ENCODE peak calls at places on chromosomes 3 and 15, in four cellular contexts. One of them, this sample, is unnamed.

GRCh38 chr15:66621491-66622467 is 56.0 kb upstream of the LCTL start:
- DNase-seq in SK-N-SH: no peak
- DNase-seq in GM12878: no peak
- DNase-seq in K562: peak; percentile 73
- DNase-seq in this sample: peak; percentile 61

GRCh38 chr15:101017041-101017754 is 98.0 kb downstream of the LRRK1 start:
- DNase-seq in GM12878: no peak
- DNase-seq in SK-N-SH: no peak
- DNase-seq in K562: no peak
- DNase-seq in this sample: peak; percentile 64

GRCh38 chr3:108664266-108664665 is 74.7 kb downstream of the DZIP3 start:
- DNase-seq in K562: no peak
- DNase-seq in SK-N-SH: no peak
- DNase-seq in GM12878: no peak
- DNase-seq in this sample: no peak

GRCh38 chr3:145721273-145721805 is 439.6 kb downstream of the PLOD2 start:
- DNase-seq in GM12878: no peak
- DNase-seq in K562: no peak
- DNase-seq in SK-N-SH: no peak
- DNase-seq in this sample: no peak

GRCh38 chr15:63462053-63462452 is 42.3 kb upstream of the USP3 start:
- DNase-seq in SK-N-SH: no peak
- DNase-seq in GM12878: no peak
- DNase-seq in K562: no peak
- DNase-seq in this sample: no peak

GRCh38 chr15:45343258-45343860 is 35.0 kb downstream of the GATM start:
- DNase-seq in SK-N-SH: no peak
- DNase-seq in K562: no peak
- DNase-seq in GM12878: no peak
- DNase-seq in this sample: no peak

GRCh38 chr3:17258823-17259436 is 374.2 kb downstream of the PLCL2 start:
- DNase-seq in GM12878: no peak
- DNase-seq in SK-N-SH: peak; percentile 38
- DNase-seq in K562: peak; percentile 41
- DNase-seq in this sample: no peak

GRCh38 chr3:175356899-175357324 is 497.8 kb downstream of the NAALADL2 start:
- DNase-seq in GM12878: no peak
- DNase-seq in K562: no peak
- DNase-seq in SK-N-SH: no peak
- DNase-seq in this sample: no peak

GRCh38 chr3:15345608-15346137 is 13.3 kb upstream of the SH3BP5 start:
- DNase-seq in K562: no peak
- DNase-seq in SK-N-SH: no peak
- DNase-seq in GM12878: peak; percentile 86
- DNase-seq in this sample: no peak

GRCh38 chr15:92467245-92467644 is 73.6 kb downstream of the ST8SIA2 start:
- DNase-seq in GM12878: no peak
- DNase-seq in SK-N-SH: no peak
- DNase-seq in K562: no peak
- DNase-seq in this sample: no peak

DNA sequence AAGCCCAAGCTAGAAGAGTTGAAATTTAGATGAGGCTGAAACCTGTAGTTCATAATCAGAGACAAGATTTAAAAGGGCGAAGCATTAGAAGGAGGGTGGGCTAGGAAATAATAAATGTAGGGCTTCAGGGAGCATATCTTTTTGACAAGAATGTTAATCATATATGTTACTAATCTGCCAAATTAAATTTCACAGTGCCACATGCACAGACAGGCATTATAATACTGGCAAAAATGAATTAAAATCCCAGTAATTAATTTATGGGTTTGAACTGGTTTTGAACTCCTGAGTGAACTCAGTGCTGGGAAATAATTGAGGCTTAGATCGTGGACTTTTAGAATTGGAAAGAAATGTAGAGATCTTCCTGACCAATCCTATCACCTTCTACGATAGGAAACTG is 383.5 kb upstream of the IL12A start:
- DNase-seq in K562: no peak
- DNase-seq in GM12878: no peak
- DNase-seq in SK-N-SH: no peak
- DNase-seq in this sample: no peak
- TF ChIP-seq USF1 in K562: no peak
- TF ChIP-seq USF1 in GM12878: no peak
- TF ChIP-seq USF1 in SK-N-SH: no peak
- TF ChIP-seq USF1 in this sample: no peak

GRCh38 chr3:82353281-82354171 is 592.1 kb upstream of the GBE1 start:
- DNase-seq in GM12878: no peak
- DNase-seq in K562: no peak
- DNase-seq in SK-N-SH: no peak
- DNase-seq in this sample: no peak
- TF ChIP-seq USF1 in GM12878: no peak
- TF ChIP-seq USF1 in K562: no peak
- TF ChIP-seq USF1 in SK-N-SH: no peak
- TF ChIP-seq USF1 in this sample: no peak

GRCh38 chr3:88779482-88779881 is 327.9 kb upstream of the EPHA3 start:
- DNase-seq in K562: no peak
- DNase-seq in GM12878: no peak
- DNase-seq in SK-N-SH: no peak
- DNase-seq in this sample: no peak
- TF ChIP-seq USF1 in K562: no peak
- TF ChIP-seq USF1 in GM12878: no peak
- TF ChIP-seq USF1 in SK-N-SH: no peak
- TF ChIP-seq USF1 in this sample: no peak

DNA sequence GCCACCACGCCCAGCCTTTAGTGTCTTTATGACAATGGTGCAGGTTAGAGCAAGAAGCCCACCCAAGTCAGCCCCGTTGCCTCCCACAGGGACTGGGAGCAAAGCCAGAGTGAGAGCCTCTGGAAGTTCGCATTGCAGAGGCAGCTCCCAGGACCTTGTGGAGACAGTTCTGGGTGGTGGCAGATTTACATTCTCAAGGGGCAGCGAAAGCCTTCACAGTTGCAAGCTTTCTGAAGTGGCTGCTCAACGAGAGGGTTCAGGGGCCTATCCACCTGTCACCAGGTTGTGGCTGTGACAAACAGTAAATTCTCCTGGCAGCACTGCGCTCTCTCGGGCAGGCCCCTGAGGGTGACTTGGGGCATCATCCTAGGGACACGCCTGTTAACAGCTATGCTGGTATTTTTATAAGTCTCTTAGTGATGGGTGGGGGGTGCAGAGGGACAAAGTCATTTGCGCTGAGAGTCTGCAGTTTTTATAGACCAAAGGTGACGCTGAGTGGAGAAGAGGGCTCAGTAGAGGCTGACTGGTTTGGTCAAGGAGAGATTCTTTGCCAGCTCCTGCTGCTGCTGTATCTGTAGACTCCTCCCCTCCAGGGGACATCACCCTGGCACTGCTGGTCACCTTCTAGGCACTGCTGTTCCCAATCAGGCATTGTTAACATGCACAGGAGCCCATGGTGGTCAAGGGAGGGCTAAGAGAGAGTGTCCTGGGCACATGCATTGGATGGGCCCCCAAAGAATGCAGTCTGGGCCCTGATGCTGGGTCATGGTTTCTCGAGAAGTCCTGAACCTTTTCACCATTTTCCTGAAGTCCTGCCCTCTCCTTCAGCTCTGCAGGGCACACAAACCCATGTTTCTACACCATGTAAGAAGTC is 57.5 kb upstream of the KLF13 start:
- DNase-seq in GM12878: no peak
- DNase-seq in SK-N-SH: no peak
- DNase-seq in K562: no peak
- DNase-seq in this sample: peak; percentile 5
- TF ChIP-seq USF1 in GM12878: no peak
- TF ChIP-seq USF1 in SK-N-SH: no peak
- TF ChIP-seq USF1 in K562: no peak
- TF ChIP-seq USF1 in this sample: no peak

GRCh38 chr3:50674349-50675178 is at the start of gene DOCK3:
- DNase-seq in SK-N-SH: peak; percentile 94
- DNase-seq in GM12878: no peak
- DNase-seq in K562: peak; percentile 67
- DNase-seq in this sample: peak; percentile 55
- TF ChIP-seq USF1 in SK-N-SH: no peak
- TF ChIP-seq USF1 in GM12878: no peak
- TF ChIP-seq USF1 in K562: no peak
- TF ChIP-seq USF1 in this sample: no peak